ENCODE peak calls at places on chromosome 10, in eight cellular contexts. T, G, R, Z, I, B, M and N are unnamed samples.

GRCh38 chr10:131211556-131211955 is 100.0 kb downstream of the TCERG1L start:
- DNase-seq in Z (peak), B (no peak), T (no peak), G (no peak), R (no peak), I (no peak), M (no peak), N (no peak)

GRCh38 chr10:118017850-118018249 is 28.9 kb downstream of the RAB11FIP2 start:
- DNase-seq in Z (no peak), I (no peak), B (no peak), M (no peak), G (no peak), T (no peak), R (no peak), N (no peak)

GRCh38 chr10:31136951-31137885 is 105.6 kb upstream of the ZNF438 start:
- DNase-seq in T (no peak), I (peak), G (no peak), M (no peak), R (no peak), B (no peak), Z (no peak), N (no peak)

GRCh38 chr10:87844837-87845623 is 18.3 kb downstream of the KLLN start:
- DNase-seq in G (no peak), T (no peak), R (peak), Z (no peak), B (no peak), I (peak), M (no peak), N (no peak)

GRCh38 chr10:103333934-103334520 is 16.9 kb downstream of the PCGF6 start:
- DNase-seq in T (no peak), B (no peak), R (no peak), Z (no peak), I (peak), G (peak), M (no peak), N (peak)

GRCh38 chr10:76309744-76310441 is 878.5 kb downstream of the LRMDA start:
- DNase-seq in Z (no peak), M (no peak), B (no peak), I (peak), G (no peak), R (no peak), T (no peak), N (no peak)

GRCh38 chr10:114650266-114650665 is 7.8 kb downstream of the ABLIM1 start:
- DNase-seq in T (no peak), I (no peak), B (no peak), M (no peak), Z (no peak), R (peak), G (no peak), N (no peak)

GRCh38 chr10:119444866-119445265 is 97.7 kb downstream of the RGS10 start:
- DNase-seq in R (no peak), Z (no peak), B (no peak), M (no peak), G (no peak), I (no peak), T (no peak), N (no peak)

GRCh38 chr10:22369433-22370072 is 24.3 kb downstream of the SPAG6 start:
- DNase-seq in I (peak), Z (no peak), M (peak), R (peak), T (no peak), G (peak), B (no peak), N (no peak)

GRCh38 chr10:31153692-31154091 is 122.0 kb upstream of the ZNF438 start:
- DNase-seq in B (no peak), I (no peak), T (no peak), R (no peak), Z (no peak), G (peak), M (no peak), N (no peak)

GRCh38 chr10:3873728-3874461 is 88.9 kb upstream of the KLF6 start:
- DNase-seq in I (peak), M (peak), B (no peak), R (peak), Z (no peak), G (no peak), T (no peak), N (peak)

GRCh38 chr10:132522521-132523411 is 14.8 kb upstream of the INPP5A start:
- DNase-seq in Z (peak), B (no peak), I (no peak), T (peak), M (no peak), G (no peak), R (no peak), N (no peak)

GRCh38 chr10:5450605-5451384 is 38.4 kb downstream of the NET1 start:
- DNase-seq in I (peak), M (no peak), B (no peak), R (no peak), G (no peak), T (no peak), Z (no peak), N (no peak)

GRCh38 chr10:5447611-5448071 is 35.3 kb downstream of the NET1 start:
- DNase-seq in R (no peak), M (peak), T (no peak), B (no peak), I (no peak), Z (no peak), G (no peak), N (no peak)

GRCh38 chr10:5448333-5449048 is 36.1 kb downstream of the NET1 start:
- DNase-seq in Z (no peak), M (no peak), T (no peak), I (no peak), R (no peak), G (no peak), B (no peak), N (no peak)

GRCh38 chr10:5449227-5449626 is 36.9 kb downstream of the NET1 start:
- DNase-seq in M (no peak), Z (no peak), R (no peak), I (no peak), B (no peak), T (no peak), G (no peak), N (no peak)

GRCh38 chr10:5449823-5450222 is 37.5 kb downstream of the NET1 start:
- DNase-seq in T (no peak), B (peak), G (peak), M (no peak), Z (no peak), R (peak), I (peak), N (no peak)
- TF ChIP-seq CTCF in T (no peak), B (peak), G (no peak), M (no peak), Z (no peak), R (no peak), I (peak), N (no peak)

DNA sequence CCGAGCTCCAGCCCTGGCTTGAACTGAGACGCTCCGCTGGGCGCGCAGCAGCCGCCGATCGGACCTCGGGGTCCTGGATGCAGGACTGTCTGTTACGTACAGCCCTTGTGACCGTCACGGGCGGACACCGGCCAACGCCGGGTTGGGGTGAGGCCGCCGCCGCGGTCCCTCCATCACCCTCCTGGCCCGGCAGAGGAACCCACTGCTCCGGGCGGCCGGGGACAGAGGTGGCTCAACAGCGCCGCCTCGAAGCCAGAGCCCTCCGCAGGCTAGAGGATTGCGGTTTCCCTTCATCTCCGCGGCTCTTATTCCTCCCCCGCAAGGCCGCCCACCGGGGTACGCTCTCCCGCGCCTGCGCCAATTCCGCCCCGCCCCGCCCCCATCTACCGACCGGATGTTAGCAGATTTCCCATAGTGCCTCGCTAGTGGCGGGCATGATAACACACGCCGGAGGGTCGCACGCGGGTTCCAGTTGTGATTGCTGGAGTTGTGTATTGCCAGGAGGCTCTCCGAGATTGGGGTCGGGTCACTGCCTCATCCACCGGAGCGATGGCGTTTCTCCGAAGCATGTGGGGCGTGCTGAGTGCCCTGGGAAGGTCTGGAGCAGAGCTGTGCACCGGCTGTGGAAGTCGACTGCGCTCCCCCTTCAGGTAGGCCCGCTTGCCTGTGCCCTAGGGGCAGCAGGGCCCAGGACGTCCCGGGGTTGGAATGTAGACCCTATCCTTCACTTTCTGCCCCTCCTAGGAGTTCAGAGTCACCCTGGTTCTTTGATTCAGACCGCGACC is at the start of gene TFAM:
- DNase-seq in R (peak), B (peak), M (peak), G (peak), Z (peak), I (peak), T (peak), N (peak)
- TF ChIP-seq CTCF in R (peak), B (peak), M (peak), G (peak), Z (peak), I (peak), T (peak), N (peak)

GRCh38 chr10:43921881-43922280 is 273.2 kb upstream of the ZNF32 start:
- DNase-seq in G (no peak), M (no peak), I (no peak), B (no peak), Z (no peak), R (no peak), T (no peak), N (no peak)
- TF ChIP-seq CTCF in G (no peak), M (no peak), I (no peak), B (no peak), Z (no peak), R (no peak), T (no peak), N (no peak)

GRCh38 chr10:43110318-43111071 is 27.8 kb upstream of the CSGALNACT2 start:
- DNase-seq in M (no peak), R (no peak), G (peak), Z (no peak), B (no peak), I (peak), T (peak), N (no peak)

GRCh38 chr10:43108951-43109350 is 29.3 kb upstream of the CSGALNACT2 start:
- DNase-seq in B (no peak), G (no peak), Z (no peak), R (no peak), M (no peak), I (no peak), T (peak), N (no peak)

GRCh38 chr10:43111921-43112607 is 26.2 kb upstream of the CSGALNACT2 start:
- DNase-seq in R (no peak), B (no peak), Z (no peak), M (no peak), I (no peak), G (no peak), T (no peak), N (no peak)

GRCh38 chr10:43111101-43111500 is 27.1 kb upstream of the CSGALNACT2 start:
- DNase-seq in I (no peak), G (no peak), M (no peak), R (no peak), T (no peak), B (no peak), Z (no peak), N (no peak)

DNA sequence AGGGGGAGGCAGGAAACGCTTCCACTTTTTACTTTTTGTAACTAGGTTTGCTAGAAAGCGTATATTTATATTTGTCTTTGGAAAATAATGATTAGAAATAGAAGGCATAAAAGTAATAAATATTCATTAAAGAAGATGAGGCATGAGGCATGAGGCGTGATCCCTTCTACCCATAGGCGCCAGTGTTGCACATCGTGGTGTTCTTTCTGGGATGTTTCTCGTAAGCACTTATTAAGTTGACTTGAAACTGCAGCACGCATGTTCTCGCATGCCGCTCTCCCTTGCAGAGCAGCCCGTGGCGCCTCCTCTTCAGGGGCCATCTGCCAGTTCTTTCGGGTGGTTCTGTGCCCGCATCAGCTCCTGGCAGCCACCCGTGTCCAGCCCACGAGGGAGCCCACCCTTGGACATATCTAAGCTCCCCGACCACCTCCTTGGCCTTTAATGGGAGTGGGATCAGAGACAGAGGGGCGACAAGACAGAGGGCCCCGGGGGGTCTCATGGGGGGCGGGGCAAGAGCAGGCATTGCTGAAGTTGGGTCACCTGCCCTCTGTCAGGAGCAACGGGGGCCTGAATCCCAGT is 28.5 kb upstream of the CSGALNACT2 start:
- DNase-seq in T (no peak), R (no peak), M (no peak), I (no peak), B (no peak), Z (no peak), G (no peak), N (no peak)
- TF ChIP-seq CTCF in T (no peak), R (no peak), M (no peak), I (no peak), B (no peak), Z (no peak), G (no peak), N (no peak)

DNA sequence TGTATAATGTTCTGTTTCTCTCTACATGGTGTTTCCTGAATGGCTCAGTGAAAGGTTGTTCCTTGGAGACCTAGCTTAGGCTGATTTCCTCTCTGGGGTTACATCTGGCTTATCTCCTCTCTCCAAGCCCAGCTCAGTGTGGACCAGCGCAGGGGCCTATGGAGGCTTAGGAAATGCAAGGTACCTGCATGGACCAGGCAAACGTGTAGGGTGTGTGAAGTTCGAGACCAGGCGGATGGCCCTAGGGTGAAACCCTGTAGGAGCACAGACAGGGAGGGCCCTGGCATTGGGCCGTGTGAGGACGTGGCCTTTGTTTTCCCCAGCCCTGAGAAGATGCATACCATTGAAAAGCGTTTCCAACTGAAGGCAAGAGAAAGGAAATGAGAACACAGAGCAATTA is 59.0 kb downstream of the DOCK1 start:
- DNase-seq in M (no peak), G (no peak), Z (no peak), I (no peak), R (no peak), T (no peak), B (no peak), N (no peak)
- TF ChIP-seq CTCF in M (no peak), G (no peak), Z (no peak), I (no peak), R (no peak), T (no peak), B (no peak), N (no peak)

GRCh38 chr10:125977206-125977605 is 80.8 kb downstream of the FANK1 start:
- DNase-seq in Z (no peak), T (no peak), B (no peak), G (no peak), R (no peak), M (no peak), I (no peak), N (no peak)
- TF ChIP-seq CTCF in Z (no peak), T (no peak), B (no peak), G (no peak), R (no peak), M (peak), I (peak), N (peak)

GRCh38 chr10:79223001-79223345 is 124.3 kb upstream of the PPIF start:
- DNase-seq in M (no peak), Z (no peak), I (no peak), T (no peak), G (no peak), R (no peak), B (no peak), N (no peak)
- TF ChIP-seq CTCF in M (no peak), Z (no peak), I (no peak), T (no peak), G (no peak), R (no peak), B (no peak), N (no peak)

GRCh38 chr10:49001861-49002675 is 62.4 kb upstream of the LRRC18 start:
- DNase-seq in T (peak), G (no peak), Z (no peak), R (no peak), M (no peak), B (no peak), I (no peak), N (no peak)

GRCh38 chr10:49000437-49001398 is 61.1 kb upstream of the LRRC18 start:
- DNase-seq in M (no peak), T (no peak), Z (no peak), R (no peak), I (no peak), B (no peak), G (no peak), N (no peak)

GRCh38 chr10:49005270-49005669 is 65.6 kb upstream of the LRRC18 start:
- DNase-seq in I (no peak), Z (no peak), T (no peak), G (no peak), M (no peak), R (no peak), B (no peak), N (no peak)

GRCh38 chr10:49007128-49007527 is 67.5 kb upstream of the LRRC18 start:
- DNase-seq in M (no peak), G (no peak), I (no peak), Z (no peak), T (no peak), B (no peak), R (no peak), N (no peak)

DNA sequence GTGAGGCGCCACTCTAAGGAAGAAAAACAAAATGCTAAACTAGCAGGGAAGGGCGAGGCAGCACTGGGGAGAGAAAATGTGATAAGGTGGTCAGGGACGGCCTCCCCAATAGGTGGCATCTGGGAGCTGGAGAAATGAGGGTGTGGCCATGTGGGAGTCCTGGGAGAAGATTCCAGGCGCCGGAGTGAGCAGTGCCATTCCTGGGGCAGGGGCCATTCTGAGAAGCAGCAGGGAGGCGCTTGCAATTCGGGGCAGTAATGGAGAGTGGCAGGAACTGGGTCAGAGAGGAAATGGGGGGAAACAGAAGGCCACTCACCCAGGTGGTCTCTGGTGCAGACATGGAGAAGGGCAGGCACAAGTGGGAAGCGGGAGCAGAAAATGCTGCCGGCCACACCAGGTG is 61.8 kb upstream of the LRRC18 start:
- DNase-seq in R (no peak), G (peak), I (no peak), M (no peak), B (no peak), Z (no peak), T (no peak), N (no peak)
- TF ChIP-seq CTCF in R (no peak), G (no peak), I (no peak), M (no peak), B (peak), Z (no peak), T (peak), N (no peak)

DNA sequence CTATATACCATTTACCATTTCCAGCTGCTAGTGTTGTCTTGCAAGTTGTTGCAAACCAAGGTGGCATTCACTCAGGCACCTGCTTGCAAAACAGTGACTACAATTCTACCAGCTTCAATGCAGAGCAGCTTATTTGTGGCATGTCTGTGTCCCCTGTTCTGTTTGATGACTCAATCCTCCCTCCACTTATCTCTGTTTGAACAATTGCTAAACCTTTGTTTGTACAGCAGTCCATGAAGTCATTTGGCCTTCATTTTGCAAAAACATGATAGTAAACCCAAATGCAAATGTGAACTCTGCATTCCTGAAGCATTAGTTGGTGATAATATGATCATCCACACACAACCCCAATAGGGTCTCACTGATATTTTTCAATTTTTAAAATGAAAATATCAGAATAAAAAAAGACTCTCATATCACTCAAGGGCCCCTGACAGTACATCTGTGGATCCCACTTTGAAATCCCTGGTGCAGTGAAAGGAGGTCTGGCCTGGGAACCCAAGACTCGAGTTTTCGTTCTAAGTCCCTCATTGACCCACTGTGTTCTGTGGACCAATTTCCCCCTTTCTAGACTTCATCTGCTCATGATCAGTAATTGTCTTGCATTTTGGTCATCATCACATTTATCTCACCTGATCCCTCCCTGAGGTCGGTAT is 425.4 kb downstream of the RPS24 start:
- DNase-seq in Z (peak), B (peak), R (peak), I (peak), T (no peak), M (no peak), G (no peak), N (no peak)
- TF ChIP-seq CTCF in Z (no peak), B (no peak), R (no peak), I (no peak), T (no peak), M (no peak), G (no peak), N (no peak)

GRCh38 chr10:70648427-70648826 is 23.9 kb upstream of the ADAMTS14 start:
- DNase-seq in I (no peak), R (peak), T (no peak), B (no peak), Z (no peak), G (no peak), M (no peak), N (no peak)
- TF ChIP-seq CTCF in I (no peak), R (no peak), T (no peak), B (no peak), Z (no peak), G (no peak), M (no peak), N (no peak)